ENCODE peak calls at places on chromosome 18, in seven cellular contexts. One of them, this sample, is unnamed.

GRCh38 chr18:42446195-42446594 is 491.2 kb downstream of the PIK3C3 start:
- DNase-seq in 8988T: no peak
- DNase-seq in pons: no peak
- DNase-seq in bronchial epithelial cell: no peak
- DNase-seq in fibroblast of gingiva: peak; percentile 49
- DNase-seq in stimulated activated naive CD8-positive, alpha-beta T cell treated with anti-CD3 and anti-CD28 coated beads, Interleukin-15, Interleukin-2, amounts not matched to agents 100 U/mL and 50 U/mL, for 24 hours: no peak
- DNase-seq in MCF 10A: peak; percentile 55
- DNase-seq in this sample: no peak

GRCh38 chr18:33755918-33756590 is 178.0 kb downstream of the ASXL3 start:
- DNase-seq in 8988T: no peak
- DNase-seq in pons: no peak
- DNase-seq in bronchial epithelial cell: peak; percentile 96
- DNase-seq in fibroblast of gingiva: peak; percentile 36
- DNase-seq in stimulated activated naive CD8-positive, alpha-beta T cell treated with anti-CD3 and anti-CD28 coated beads, Interleukin-15, Interleukin-2, amounts not matched to agents 100 U/mL and 50 U/mL, for 24 hours: no peak
- DNase-seq in MCF 10A: peak; percentile 57
- DNase-seq in this sample: peak; percentile 42

GRCh38 chr18:23377669-23378469 is 75.2 kb upstream of the RIOK3 start:
- DNase-seq in 8988T: peak; percentile 55
- DNase-seq in pons: no peak
- DNase-seq in bronchial epithelial cell: peak; percentile 91
- DNase-seq in fibroblast of gingiva: peak; percentile 76
- DNase-seq in stimulated activated naive CD8-positive, alpha-beta T cell treated with anti-CD3 and anti-CD28 coated beads, Interleukin-15, Interleukin-2, amounts not matched to agents 100 U/mL and 50 U/mL, for 24 hours: no peak
- DNase-seq in MCF 10A: peak; percentile 77
- DNase-seq in this sample: peak; percentile 80

GRCh38 chr18:49795612-49796552 is 17.5 kb downstream of the ACAA2 start:
- DNase-seq in 8988T: no peak
- DNase-seq in pons: no peak
- DNase-seq in bronchial epithelial cell: peak; percentile 48
- DNase-seq in fibroblast of gingiva: no peak
- DNase-seq in stimulated activated naive CD8-positive, alpha-beta T cell treated with anti-CD3 and anti-CD28 coated beads, Interleukin-15, Interleukin-2, amounts not matched to agents 100 U/mL and 50 U/mL, for 24 hours: no peak
- DNase-seq in MCF 10A: no peak
- DNase-seq in this sample: no peak

GRCh38 chr18:9048808-9049494 is 53.5 kb upstream of the NDUFV2 start:
- DNase-seq in 8988T: no peak
- DNase-seq in pons: no peak
- DNase-seq in bronchial epithelial cell: peak; percentile 92
- DNase-seq in fibroblast of gingiva: peak; percentile 3
- DNase-seq in stimulated activated naive CD8-positive, alpha-beta T cell treated with anti-CD3 and anti-CD28 coated beads, Interleukin-15, Interleukin-2, amounts not matched to agents 100 U/mL and 50 U/mL, for 24 hours: no peak
- DNase-seq in MCF 10A: no peak
- DNase-seq in this sample: peak; percentile 32

GRCh38 chr18:76348267-76349066 is 146.6 kb downstream of the ZNF516 start:
- DNase-seq in 8988T: no peak
- DNase-seq in pons: no peak
- DNase-seq in bronchial epithelial cell: peak; percentile 10
- DNase-seq in fibroblast of gingiva: no peak
- DNase-seq in stimulated activated naive CD8-positive, alpha-beta T cell treated with anti-CD3 and anti-CD28 coated beads, Interleukin-15, Interleukin-2, amounts not matched to agents 100 U/mL and 50 U/mL, for 24 hours: no peak
- DNase-seq in MCF 10A: no peak
- DNase-seq in this sample: no peak

GRCh38 chr18:26089247-26090129 is 925 bp downstream of the SS18 start:
- DNase-seq in 8988T: no peak
- DNase-seq in pons: peak; percentile 80
- DNase-seq in bronchial epithelial cell: peak; percentile 40
- DNase-seq in fibroblast of gingiva: peak; percentile 20
- DNase-seq in stimulated activated naive CD8-positive, alpha-beta T cell treated with anti-CD3 and anti-CD28 coated beads, Interleukin-15, Interleukin-2, amounts not matched to agents 100 U/mL and 50 U/mL, for 24 hours: no peak
- DNase-seq in MCF 10A: peak; percentile 45
- DNase-seq in this sample: no peak

GRCh38 chr18:3982541-3982940 is 472.6 kb downstream of the DLGAP1 start:
- DNase-seq in 8988T: no peak
- DNase-seq in pons: no peak
- DNase-seq in bronchial epithelial cell: peak; percentile 32
- DNase-seq in fibroblast of gingiva: no peak
- DNase-seq in stimulated activated naive CD8-positive, alpha-beta T cell treated with anti-CD3 and anti-CD28 coated beads, Interleukin-15, Interleukin-2, amounts not matched to agents 100 U/mL and 50 U/mL, for 24 hours: no peak
- DNase-seq in MCF 10A: no peak
- DNase-seq in this sample: peak; percentile 38

GRCh38 chr18:48749768-48750167 is 201.0 kb downstream of the SMAD7 start:
- DNase-seq in 8988T: no peak
- DNase-seq in pons: no peak
- DNase-seq in bronchial epithelial cell: no peak
- DNase-seq in fibroblast of gingiva: peak; percentile 69
- DNase-seq in stimulated activated naive CD8-positive, alpha-beta T cell treated with anti-CD3 and anti-CD28 coated beads, Interleukin-15, Interleukin-2, amounts not matched to agents 100 U/mL and 50 U/mL, for 24 hours: no peak
- DNase-seq in MCF 10A: no peak
- DNase-seq in this sample: no peak

GRCh38 chr18:44736664-44737063 is 56.0 kb downstream of the SETBP1 start:
- DNase-seq in 8988T: no peak
- DNase-seq in pons: no peak
- DNase-seq in bronchial epithelial cell: peak; percentile 75
- DNase-seq in fibroblast of gingiva: no peak
- DNase-seq in stimulated activated naive CD8-positive, alpha-beta T cell treated with anti-CD3 and anti-CD28 coated beads, Interleukin-15, Interleukin-2, amounts not matched to agents 100 U/mL and 50 U/mL, for 24 hours: no peak
- DNase-seq in MCF 10A: no peak
- DNase-seq in this sample: no peak

GRCh38 chr18:62183578-62184195 is 3.2 kb downstream of the PIGN start:
- DNase-seq in 8988T: no peak
- DNase-seq in pons: peak; percentile 76
- DNase-seq in bronchial epithelial cell: peak; percentile 73
- DNase-seq in fibroblast of gingiva: peak; percentile 36
- DNase-seq in stimulated activated naive CD8-positive, alpha-beta T cell treated with anti-CD3 and anti-CD28 coated beads, Interleukin-15, Interleukin-2, amounts not matched to agents 100 U/mL and 50 U/mL, for 24 hours: peak; percentile 33
- DNase-seq in MCF 10A: peak; percentile 66
- DNase-seq in this sample: peak; percentile 22